ENCODE peak calls at places on chromosomes 13 and 19, in ten cellular contexts. H, V, O, S, J, X, Z, I, Q and E are unnamed samples.

GRCh38 chr13:28047784-28048388 is 52.5 kb downstream of the FLT3 start:
- DNase-seq in Q (no peak), I (no peak), V (no peak), J (peak), Z (peak), X (no peak), O (no peak), H (no peak), S (no peak), E (no peak)

GRCh38 chr13:98390086-98390697 is 186.7 kb downstream of the STK24 start:
- DNase-seq in V (no peak), H (no peak), Z (no peak), O (no peak), X (peak), S (no peak), I (peak), Q (no peak), J (no peak), E (no peak)

GRCh38 chr19:14516048-14516534 is 2.1 kb downstream of the DNAJB1 start:
- DNase-seq in S (no peak), O (no peak), Q (no peak), X (no peak), V (no peak), Z (no peak), I (no peak), H (no peak), J (no peak), E (no peak)

GRCh38 chr19:38669532-38669931 is 22.1 kb downstream of the ACTN4 start:
- DNase-seq in Q (no peak), O (peak), S (peak), I (peak), V (no peak), X (no peak), H (no peak), Z (no peak), J (no peak), E (no peak)

GRCh38 chr13:23748591-23748990 is 140.6 kb downstream of the MIPEP start:
- DNase-seq in Q (no peak), I (no peak), S (no peak), X (no peak), V (no peak), J (no peak), H (no peak), O (no peak), Z (no peak), E (no peak)

GRCh38 chr19:28426902-28427232 is 786.1 kb downstream of the UQCRFS1 start:
- DNase-seq in Z (peak), S (no peak), O (no peak), J (no peak), X (no peak), H (peak), V (no peak), Q (no peak), I (no peak), E (no peak)

GRCh38 chr13:84303035-84303434 is 420.8 kb upstream of the SLITRK1 start:
- DNase-seq in Q (no peak), O (no peak), Z (no peak), V (no peak), I (no peak), H (no peak), S (no peak), X (no peak), J (no peak), E (no peak)

GRCh38 chr19:18329035-18329376 is 6.1 kb upstream of the LSM4 start:
- DNase-seq in S (no peak), O (no peak), I (no peak), Z (no peak), Q (no peak), J (no peak), V (no peak), H (no peak), X (no peak), E (no peak)

GRCh38 chr13:40665754-40666057 is 735 bp downstream of the FOXO1 start:
- DNase-seq in J (peak), H (no peak), S (no peak), V (no peak), I (no peak), Q (no peak), X (no peak), O (no peak), Z (peak), E (no peak)

GRCh38 chr19:1441677-1442438 is 3.7 kb downstream of the RPS15 start:
- DNase-seq in Q (no peak), O (no peak), Z (no peak), V (no peak), X (no peak), S (no peak), I (peak), H (no peak), J (no peak), E (no peak)

GRCh38 chr13:78228940-78229339 is 310.3 kb upstream of the EDNRB start:
- DNase-seq in X (no peak), I (no peak), H (no peak), S (no peak), J (no peak), O (no peak), Z (no peak), Q (peak), V (no peak), E (no peak)

GRCh38 chr13:83086948-83087347 is 795.3 kb downstream of the SLITRK1 start:
- DNase-seq in J (no peak), Q (no peak), H (no peak), O (no peak), X (no peak), S (no peak), V (no peak), I (no peak), Z (no peak), E (no peak)

GRCh38 chr19:13825489-13826475 is 30.5 kb downstream of the ZSWIM4 start:
- DNase-seq in H (no peak), Q (no peak), O (no peak), S (no peak), V (peak), I (no peak), J (no peak), X (no peak), Z (no peak), E (no peak)

GRCh38 chr19:18023596-18024212 is 15.7 kb downstream of the ARRDC2 start:
- DNase-seq in S (peak), H (no peak), Z (no peak), Q (no peak), J (no peak), O (peak), I (peak), V (peak), X (peak), E (no peak)

GRCh38 chr19:46080561-46080960 is 39.8 kb upstream of the IGFL4 start:
- DNase-seq in H (no peak), I (no peak), X (peak), V (no peak), Z (no peak), J (no peak), S (no peak), O (no peak), Q (no peak), E (no peak)

GRCh38 chr19:29499921-29500590 is 25.7 kb upstream of the VSTM2B start:
- DNase-seq in I (no peak), Q (no peak), V (peak), X (no peak), J (no peak), O (no peak), S (no peak), H (no peak), Z (no peak), E (no peak)

GRCh38 chr13:54183166-54183565 is 1154.6 kb downstream of the OLFM4 start:
- DNase-seq in V (no peak), I (no peak), O (no peak), H (no peak), J (no peak), S (no peak), Z (no peak), Q (no peak), X (no peak), E (no peak)

GRCh38 chr19:2055871-2056809 is 5.1 kb upstream of the MKNK2 start:
- DNase-seq in S (no peak), V (no peak), Z (no peak), X (peak), J (no peak), O (no peak), H (peak), I (peak), Q (no peak), E (no peak)

GRCh38 chr13:95153647-95154405 is 147.4 kb downstream of the ABCC4 start:
- DNase-seq in S (no peak), X (no peak), Z (no peak), O (no peak), H (no peak), I (no peak), V (no peak), J (no peak), Q (no peak), E (peak)

GRCh38 chr19:18388328-18389094 is 2.6 kb downstream of the GDF15 start:
- DNase-seq in O (peak), S (no peak), H (no peak), V (peak), Z (peak), Q (no peak), I (peak), J (peak), X (no peak), E (peak)

GRCh38 chr13:35833031-35833430 is 298.2 kb downstream of the DCLK1 start:
- DNase-seq in X (no peak), J (no peak), Z (no peak), H (no peak), V (no peak), O (no peak), I (no peak), S (no peak), Q (no peak), E (no peak)

GRCh38 chr13:111936267-111936925 is 130.6 kb upstream of the SOX1 start:
- DNase-seq in V (no peak), H (no peak), O (no peak), X (no peak), J (no peak), Q (no peak), I (no peak), Z (no peak), S (no peak), E (no peak)

GRCh38 chr19:28544451-28545261 is 668.3 kb downstream of the UQCRFS1 start:
- DNase-seq in H (no peak), Z (no peak), S (no peak), Q (no peak), X (no peak), J (no peak), I (no peak), O (no peak), V (no peak), E (no peak)

GRCh38 chr19:51258165-51258564 is 7.3 kb downstream of the SIGLECL1 start:
- DNase-seq in H (no peak), Q (no peak), I (no peak), S (peak), X (no peak), J (no peak), V (no peak), Z (no peak), O (no peak), E (no peak)

GRCh38 chr13:45512148-45512498 is 47.4 kb downstream of the COG3 start:
- DNase-seq in S (no peak), H (no peak), I (no peak), Z (no peak), J (no peak), Q (no peak), X (no peak), O (no peak), V (no peak), E (no peak)

GRCh38 chr13:38804061-38804460 is 117.2 kb downstream of the FREM2 start:
- DNase-seq in V (no peak), S (no peak), O (no peak), H (no peak), I (no peak), Z (no peak), X (no peak), J (no peak), Q (no peak), E (no peak)

GRCh38 chr19:17333611-17334413 is 843 bp downstream of the ANO8 start:
- DNase-seq in Q (no peak), Z (peak), V (peak), I (peak), O (peak), X (peak), H (peak), S (peak), J (peak), E (no peak)

GRCh38 chr13:100694722-100695644 is 20.4 kb upstream of the TMTC4 start:
- DNase-seq in H (no peak), O (no peak), Z (no peak), X (peak), S (no peak), J (no peak), I (peak), V (no peak), Q (no peak), E (no peak)

GRCh38 chr19:57615346-57615745 is 1.3 kb downstream of the ZNF134 start:
- DNase-seq in H (no peak), O (no peak), X (no peak), J (no peak), Z (no peak), I (no peak), S (no peak), V (no peak), Q (no peak), E (no peak)

GRCh38 chr19:16801599-16801998 is 27.6 kb upstream of the SIN3B start:
- DNase-seq in V (no peak), S (no peak), O (no peak), H (no peak), X (peak), J (no peak), Q (no peak), I (no peak), Z (no peak), E (no peak)

GRCh38 chr19:54247106-54247930 is 4.7 kb upstream of the LILRA6 start:
- DNase-seq in V (no peak), O (no peak), Q (no peak), J (no peak), X (no peak), I (no peak), H (no peak), S (no peak), Z (no peak), E (no peak)

GRCh38 chr19:6065685-6066365 is 44.5 kb downstream of the RFX2 start:
- DNase-seq in H (no peak), X (no peak), S (peak), O (no peak), V (peak), I (peak), J (no peak), Z (peak), Q (no peak), E (no peak)

GRCh38 chr13:110411316-110412105 is 104.4 kb downstream of the COL4A2 start:
- DNase-seq in Z (no peak), Q (no peak), O (no peak), I (no peak), H (no peak), J (no peak), V (no peak), X (no peak), S (no peak), E (no peak)

GRCh38 chr13:83423361-83423760 is 458.9 kb downstream of the SLITRK1 start:
- DNase-seq in I (no peak), J (no peak), O (no peak), Q (no peak), X (no peak), S (no peak), H (no peak), Z (no peak), V (no peak), E (no peak)

GRCh38 chr13:50700664-50701266 is 142.7 kb downstream of the DLEU7 start:
- DNase-seq in I (no peak), Q (no peak), Z (no peak), O (no peak), S (no peak), X (no peak), J (no peak), V (no peak), H (no peak), E (no peak)

GRCh38 chr13:37175996-37176395 is 70.5 kb upstream of the CSNK1A1L start:
- DNase-seq in H (no peak), Q (no peak), Z (no peak), J (no peak), X (peak), I (no peak), V (no peak), S (peak), O (no peak), E (no peak)